ENCODE peak calls at places on chromosome 7, in five cellular contexts. M, Y, T, F and K are unnamed samples.
A peak's percentile ranks its signal among the peaks of the same experiment; 100 is the strongest.

GRCh38 chr7:5228066-5228465 is 38.0 kb downstream of the WIPI2 start:
- DNase-seq in F (no peak), T (no peak), M (no peak), Y (no peak), K (no peak)

GRCh38 chr7:158482460-158482859 is 105.2 kb downstream of the PTPRN2 start:
- DNase-seq in Y (no peak), M (no peak), T (no peak), F (no peak), K (no peak)

GRCh38 chr7:79221211-79221610 is 232.3 kb downstream of the MAGI2 start:
- DNase-seq in F (no peak), T (no peak), Y (no peak), M (no peak), K (no peak)

GRCh38 chr7:9937944-9938631 is 1035.6 kb upstream of the PHF14 start:
- DNase-seq in Y (peak; percentile 87), T (peak; percentile 0), F (no peak), M (no peak), K (peak; percentile 89)

GRCh38 chr7:5780801-5781496 is 514 bp downstream of the RNF216 start:
- DNase-seq in Y (peak; percentile 10), T (peak; percentile 42), M (no peak), F (peak; percentile 65), K (peak; percentile 32)

GRCh38 chr7:4739528-4739992 is 35.9 kb upstream of the AP5Z1 start:
- DNase-seq in M (peak; percentile 38), F (peak; percentile 76), Y (peak; percentile 45), T (no peak), K (peak; percentile 62)

GRCh38 chr7:116356333-116356965 is 143.1 kb upstream of the CAV2 start:
- DNase-seq in T (no peak), Y (no peak), F (no peak), M (no peak), K (no peak)

GRCh38 chr7:141128931-141129330 is 55.1 kb downstream of the TMEM178B start:
- DNase-seq in M (no peak), Y (no peak), T (no peak), F (no peak), K (no peak)

GRCh38 chr7:116647290-116647689 is 24.7 kb upstream of the MET start:
- DNase-seq in F (no peak), T (no peak), M (no peak), Y (no peak), K (no peak)

GRCh38 chr7:33872870-33873269 is 32.5 kb upstream of the BMPER start:
- DNase-seq in F (no peak), Y (no peak), T (no peak), M (no peak), K (no peak)

GRCh38 chr7:142880886-142881505 is 4.5 kb downstream of the TRPV6 start:
- DNase-seq in F (peak; percentile 89), T (no peak), Y (no peak), M (peak; percentile 1), K (peak; percentile 14)

GRCh38 chr7:134850048-134850447 is 70.6 kb downstream of the CALD1 start:
- DNase-seq in Y (no peak), M (peak; percentile 57), F (no peak), T (no peak), K (peak; percentile 47)

GRCh38 chr7:8260871-8261707 is 878 bp downstream of the ICA1 start:
- DNase-seq in Y (no peak), M (no peak), F (no peak), T (peak; percentile 19), K (peak; percentile 4)

GRCh38 chr7:137771679-137772078 is 75.1 kb downstream of the DGKI start:
- DNase-seq in Y (peak; percentile 97), F (no peak), M (peak; percentile 87), T (peak; percentile 40), K (peak; percentile 28)

GRCh38 chr7:107179326-107180163 is 10.7 kb downstream of the HBP1 start:
- DNase-seq in T (peak; percentile 83), F (no peak), Y (peak; percentile 52), M (peak; percentile 43), K (peak; percentile 29)

GRCh38 chr7:133568544-133568943 is 315.7 kb downstream of the EXOC4 start:
- DNase-seq in T (no peak), Y (peak; percentile 9), F (no peak), M (peak; percentile 59), K (peak; percentile 17)

GRCh38 chr7:99953649-99954048 is 22.2 kb downstream of the AZGP1 start:
- DNase-seq in T (peak; percentile 57), M (peak; percentile 2), Y (no peak), F (no peak), K (peak; percentile 40)

GRCh38 chr7:194257-194995 is 2.1 kb downstream of the FAM20C start:
- DNase-seq in F (peak; percentile 70), T (no peak), Y (peak; percentile 53), M (peak; percentile 48), K (peak; percentile 62)

GRCh38 chr7:44665531-44666213 is 59.2 kb downstream of the OGDH start:
- DNase-seq in Y (peak; percentile 92), M (peak; percentile 76), F (no peak), T (peak; percentile 39), K (peak; percentile 93)

GRCh38 chr7:149621776-149622175 is 124.2 kb upstream of the ZNF746 start:
- DNase-seq in F (no peak), Y (no peak), T (no peak), M (no peak), K (no peak)

GRCh38 chr7:101538596-101539459 is 90.3 kb downstream of the MYL10 start:
- DNase-seq in T (peak; percentile 25), Y (no peak), M (peak; percentile 37), F (peak; percentile 94), K (peak; percentile 66)

GRCh38 chr7:148697256-148697841 is 1.4 kb upstream of the CUL1 start:
- DNase-seq in T (no peak), F (no peak), M (peak; percentile 63), Y (no peak), K (peak; percentile 44)

GRCh38 chr7:152459724-152460251 is 24.0 kb upstream of the KMT2C start:
- DNase-seq in T (peak; percentile 36), M (peak; percentile 40), F (no peak), Y (no peak), K (peak; percentile 10)

GRCh38 chr7:346116-346898 is 56.3 kb downstream of the FOXL3 start:
- DNase-seq in M (no peak), Y (no peak), T (no peak), F (no peak), K (no peak)

GRCh38 chr7:74482629-74483401 is 29.1 kb downstream of the GTF2IRD1 start:
- DNase-seq in F (no peak), Y (peak; percentile 99), T (peak; percentile 74), M (peak; percentile 99), K (peak; percentile 99)

GRCh38 chr7:91852263-91852741 is 28.2 kb downstream of the MTERF1 start:
- DNase-seq in T (peak; percentile 83), M (peak; percentile 12), F (no peak), Y (no peak), K (peak; percentile 20)

GRCh38 chr7:33862946-33863814 is 42.2 kb upstream of the BMPER start:
- DNase-seq in F (no peak), M (no peak), T (no peak), Y (no peak), K (no peak)

GRCh38 chr7:116806046-116806944 is 56.1 kb upstream of the CAPZA2 start:
- DNase-seq in F (no peak), T (no peak), M (no peak), Y (no peak), K (no peak)

DNA sequence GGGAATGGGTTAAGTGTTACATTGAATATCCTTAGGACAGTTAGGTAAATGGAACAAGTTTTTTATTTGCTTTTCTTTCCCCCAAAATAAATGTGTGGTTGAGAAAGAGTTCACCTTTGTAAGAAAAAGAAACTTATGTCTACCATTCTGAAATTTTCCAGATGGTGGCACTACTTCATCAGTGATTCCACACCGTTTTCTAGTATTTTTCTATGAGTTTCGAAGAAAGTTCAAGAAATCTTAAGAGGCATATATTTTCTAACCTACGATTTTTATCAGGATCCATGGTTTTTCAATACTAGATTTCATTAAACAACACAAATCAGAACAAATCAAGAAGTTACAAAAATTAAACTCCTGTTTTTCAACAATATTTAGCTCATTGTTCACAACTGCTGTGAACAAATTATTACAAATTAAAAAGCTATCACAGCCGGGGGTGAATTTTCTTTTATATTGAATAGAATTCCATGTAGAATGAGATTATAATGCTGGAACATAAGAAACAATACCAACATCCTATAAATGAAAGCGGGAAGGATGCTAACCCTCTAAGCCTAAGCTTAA is 163.1 kb upstream of the NPVF start:
- DNase-seq in Y (no peak), M (peak; percentile 22), T (no peak), F (no peak), K (peak; percentile 6)
- TF ChIP-seq CTCF in Y (peak; percentile 49), M (peak; percentile 45), T (peak; percentile 41), F (peak; percentile 69), K (peak; percentile 39)

GRCh38 chr7:129262333-129262732 is 37.5 kb downstream of the AHCYL2 start:
- DNase-seq in Y (peak; percentile 38), M (no peak), T (no peak), F (no peak), K (peak; percentile 49)
- H3K9ac ChIP-seq in Y (no peak overlapping the region), M (no peak overlapping the region), T (no peak overlapping the region), F (no peak overlapping the region), K (no peak overlapping the region)

GRCh38 chr7:65749518-65749917 is 123.4 kb upstream of the VKORC1L1 start:
- DNase-seq in Y (no peak), T (no peak), F (no peak), M (no peak), K (no peak)

GRCh38 chr7:65749039-65749438 is 123.8 kb upstream of the VKORC1L1 start:
- DNase-seq in M (no peak), Y (no peak), T (no peak), F (no peak), K (no peak)

GRCh38 chr7:65746398-65746669 is 126.5 kb upstream of the VKORC1L1 start:
- DNase-seq in F (no peak), M (peak; percentile 72), Y (peak; percentile 29), T (no peak), K (peak; percentile 38)

DNA sequence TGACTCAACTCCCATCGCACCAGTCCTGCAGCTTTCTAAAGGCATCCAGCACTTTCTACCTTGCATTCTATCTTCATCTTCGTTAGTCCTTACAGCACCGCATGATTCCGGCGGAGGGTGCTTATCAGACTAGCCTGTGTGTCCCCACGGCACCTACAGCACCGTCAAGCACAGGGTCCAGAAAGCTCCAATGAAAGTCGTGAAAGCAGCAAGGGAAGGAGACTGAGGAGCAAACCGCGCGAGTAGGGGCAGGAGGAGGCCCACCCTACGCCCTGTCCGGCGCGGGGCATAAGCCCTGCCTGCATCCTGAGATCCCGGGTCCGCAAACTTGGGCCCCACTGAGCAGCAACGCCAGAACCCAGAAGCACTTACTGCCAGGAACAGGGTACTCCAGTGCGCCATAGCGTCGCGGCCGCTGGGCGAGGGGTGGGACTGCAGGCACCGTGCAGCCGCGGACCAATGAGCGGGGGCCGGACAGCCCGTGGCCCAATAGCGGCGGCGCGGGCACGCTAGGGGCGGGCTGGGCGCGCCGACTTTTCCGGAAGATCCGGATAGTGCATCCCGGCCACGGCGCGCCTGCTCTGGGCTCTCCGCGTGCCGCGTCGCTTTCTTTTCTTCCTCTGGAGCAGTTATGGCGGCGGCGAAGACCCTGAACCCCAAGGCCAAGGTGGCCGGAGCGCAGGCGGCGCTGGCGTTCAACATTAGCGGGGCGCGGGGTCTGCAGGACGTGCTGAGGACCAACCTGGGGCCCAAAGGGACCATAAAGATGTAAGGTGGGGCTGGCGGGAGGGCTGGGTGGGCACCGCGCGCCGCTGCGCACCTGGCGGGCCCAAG is 122.1 kb upstream of the VKORC1L1 start:
- DNase-seq in T (peak; percentile 90), Y (peak; percentile 78), F (peak; percentile 96), M (peak; percentile 84), K (peak; percentile 90)
- TF ChIP-seq CTCF in T (no peak), Y (no peak), F (no peak), M (no peak), K (no peak)

GRCh38 chr7:131547589-131547988 is 8.8 kb downstream of the PODXL start:
- DNase-seq in T (no peak), M (no peak), Y (no peak), F (peak; percentile 48), K (no peak)
- H3K9ac ChIP-seq in T (no peak overlapping the region), M (no peak overlapping the region), Y (no peak overlapping the region), F (no peak overlapping the region), K (no peak overlapping the region)